ENCODE peak calls at places on chromosomes 1 and 21, in four cellular contexts. H, I, K and W are unnamed samples.

GRCh38 chr1:221801773-221802516 is 60.1 kb upstream of the DUSP10 start:
- DNase-seq in H (peak), I (no peak), K (peak), W (no peak)

GRCh38 chr1:3857791-3858129 is 484 bp downstream of the DFFB start:
- DNase-seq in H (no peak), I (no peak), K (no peak), W (no peak)

GRCh38 chr1:170531758-170532657 is at the start of gene GORAB:
- DNase-seq in H (peak), I (peak), K (peak), W (peak)

GRCh38 chr1:94599090-94599813 is 57.7 kb upstream of the F3 start:
- DNase-seq in H (no peak), I (peak), K (no peak), W (peak)

GRCh38 chr1:201711811-201712210 is 117.1 kb upstream of the IPO9 start:
- DNase-seq in H (no peak), I (no peak), K (peak), W (no peak)

GRCh38 chr1:64519921-64520320 is 50.0 kb downstream of the CACHD1 start:
- DNase-seq in H (no peak), I (no peak), K (peak), W (no peak)

GRCh38 chr1:156815307-156815826 is 1.3 kb downstream of the SH2D2A start:
- DNase-seq in H (peak), I (no peak), K (peak), W (no peak)

GRCh38 chr1:18225236-18225904 is 117.8 kb downstream of the IGSF21 start:
- DNase-seq in H (no peak), I (no peak), K (no peak), W (no peak)

GRCh38 chr1:178075323-178075722 is 18.6 kb upstream of the RASAL2 start:
- DNase-seq in H (no peak), I (no peak), K (no peak), W (no peak)

GRCh38 chr1:27372808-27373690 is 1.6 kb downstream of the FCN3 start:
- DNase-seq in H (no peak), I (no peak), K (no peak), W (peak)

GRCh38 chr1:202683029-202683428 is 27.2 kb downstream of the SYT2 start:
- DNase-seq in H (no peak), I (no peak), K (no peak), W (no peak)

GRCh38 chr1:167165948-167166702 is 54.6 kb upstream of the POU2F1 start:
- DNase-seq in H (no peak), I (peak), K (no peak), W (peak)

GRCh38 chr1:224592636-224593579 is 23.2 kb upstream of the CNIH3 start:
- DNase-seq in H (peak), I (no peak), K (peak), W (no peak)

GRCh38 chr1:96748078-96748477 is 26.5 kb downstream of the PTBP2 start:
- DNase-seq in H (no peak), I (no peak), K (no peak), W (no peak)

GRCh38 chr1:84998642-84999280 is 1.8 kb upstream of the MCOLN2 start:
- DNase-seq in H (no peak), I (no peak), K (peak), W (no peak)

GRCh38 chr21:34351786-34352241 is 12.0 kb upstream of the KCNE2 start:
- DNase-seq in H (peak), I (no peak), K (peak), W (no peak)

GRCh38 chr1:214603819-214604252 is 841 bp downstream of the CENPF start:
- DNase-seq in H (no peak), I (no peak), K (no peak), W (no peak)

GRCh38 chr1:246602194-246602593 is 35.9 kb downstream of the CNST start:
- DNase-seq in H (no peak), I (no peak), K (no peak), W (no peak)

GRCh38 chr1:29271724-29272123 is 35.4 kb downstream of the PTPRU start:
- DNase-seq in H (peak), I (peak), K (peak), W (peak)

GRCh38 chr1:110686188-110686587 is 11.4 kb upstream of the KCNA3 start:
- DNase-seq in H (no peak), I (no peak), K (no peak), W (no peak)

GRCh38 chr1:65011983-65012382 is 45.6 kb upstream of the JAK1 start:
- DNase-seq in H (no peak), I (no peak), K (no peak), W (no peak)

GRCh38 chr1:221274373-221274772 is 395.1 kb downstream of the HLX start:
- DNase-seq in H (no peak), I (peak), K (no peak), W (no peak)

GRCh38 chr1:28329395-28330153 is 734 bp downstream of the MED18 start:
- DNase-seq in H (no peak), I (peak), K (peak), W (peak)

GRCh38 chr1:189211742-189212141 is 1265.9 kb downstream of the BRINP3 start:
- DNase-seq in H (peak), I (no peak), K (no peak), W (no peak)

GRCh38 chr21:24375201-24375600 is 1232.1 kb downstream of the MRPL39 start:
- DNase-seq in H (no peak), I (no peak), K (no peak), W (peak)

GRCh38 chr1:152502496-152503180 is 8.0 kb upstream of the LCE5A start:
- DNase-seq in H (peak), I (no peak), K (peak), W (no peak)

GRCh38 chr1:29640428-29640785 is 404.1 kb downstream of the PTPRU start:
- DNase-seq in H (no peak), I (peak), K (no peak), W (peak)

GRCh38 chr1:112297536-112297935 is 98.5 kb upstream of the CTTNBP2NL start:
- DNase-seq in H (no peak), I (peak), K (peak), W (no peak)

GRCh38 chr21:17829472-17829871 is 10.3 kb upstream of the C21orf91 start:
- DNase-seq in H (peak), I (no peak), K (peak), W (no peak)

GRCh38 chr1:87956766-87957165 is 628.1 kb downstream of the LMO4 start:
- DNase-seq in H (no peak), I (no peak), K (no peak), W (no peak)

GRCh38 chr1:156420209-156421061 is 51.4 kb downstream of the RHBG start:
- DNase-seq in H (no peak), I (no peak), K (no peak), W (peak)

GRCh38 chr1:26787381-26787705 is 407 bp upstream of the PIGV start:
- DNase-seq in H (peak), I (no peak), K (peak), W (no peak)

GRCh38 chr1:179083031-179083345 is 1.1 kb downstream of the TOR3A start:
- DNase-seq in H (no peak), I (no peak), K (peak), W (no peak)

GRCh38 chr1:119674835-119675289 is 26.8 kb upstream of the ZNF697 start:
- DNase-seq in H (peak), I (no peak), K (peak), W (no peak)

GRCh38 chr1:206455681-206456344 is 14.5 kb upstream of the IKBKE start:
- DNase-seq in H (no peak), I (peak), K (no peak), W (no peak)

GRCh38 chr1:186086583-186086982 is 288.5 kb downstream of the TPR start:
- DNase-seq in H (no peak), I (no peak), K (no peak), W (no peak)

GRCh38 chr1:52007228-52008073 is 17.0 kb upstream of the RAB3B start:
- DNase-seq in H (no peak), I (no peak), K (no peak), W (no peak)

GRCh38 chr1:209791920-209792319 is 7.6 kb upstream of the C1orf74 start:
- DNase-seq in H (no peak), I (no peak), K (no peak), W (no peak)